ENCODE peak calls at places on chromosome 9, in six cellular contexts. I is GM04503, Q is epithelial cell of esophagus, P is H9, S is endothelial cell, L is SHP77. R is an unnamed sample.

GRCh38 chr9:126621056-126621918 is 7.6 kb downstream of the LMX1B start:
- DNase-seq in S (no peak), I (no peak), Q (no peak), P (no peak), L (no peak), R (no peak)

GRCh38 chr9:129548571-129549135 is 72.2 kb downstream of the C9orf50 start:
- DNase-seq in P (no peak), L (no peak), Q (no peak), S (no peak), I (no peak), R (no peak)

GRCh38 chr9:134895103-134895502 is 14.5 kb downstream of the FCN2 start:
- DNase-seq in Q (no peak), I (no peak), L (no peak), P (no peak), S (no peak), R (no peak)

GRCh38 chr9:18362901-18363685 is 110.9 kb upstream of the ADAMTSL1 start:
- DNase-seq in L (no peak), S (no peak), Q (no peak), P (no peak), I (peak), R (no peak)

GRCh38 chr9:105082843-105083242 is 154.9 kb upstream of the ABCA1 start:
- DNase-seq in P (no peak), I (no peak), L (no peak), S (no peak), Q (no peak), R (no peak)

GRCh38 chr9:93893899-93894690 is 61.1 kb downstream of the BARX1 start:
- DNase-seq in L (peak), Q (no peak), I (no peak), P (peak), S (no peak), R (no peak)

GRCh38 chr9:98255064-98255577 is 328 bp downstream of the TBC1D2 start:
- DNase-seq in S (peak), L (no peak), I (no peak), P (no peak), Q (peak), R (peak)

GRCh38 chr9:134881313-134881670 is 682 bp downstream of the FCN2 start:
- DNase-seq in L (no peak), Q (no peak), S (no peak), P (no peak), I (no peak), R (no peak)